ENCODE peak calls at places on chromosomes 7 and 10, in six cellular contexts. A, E, S, Q, G and O are unnamed samples.

GRCh38 chr10:104117839-104118323 is 4.1 kb upstream of the SFR1 start:
- DNase-seq in A (no peak), Q (no peak), G (peak), E (no peak), S (no peak), O (no peak)

GRCh38 chr7:4607321-4607729 is 74.8 kb upstream of the FOXK1 start:
- DNase-seq in G (no peak), S (no peak), A (no peak), E (no peak), Q (no peak), O (no peak)

GRCh38 chr7:1355568-1356340 is 103.5 kb downstream of the MICALL2 start:
- DNase-seq in E (no peak), A (peak), G (no peak), S (no peak), Q (no peak), O (no peak)

GRCh38 chr7:93245525-93246432 is 13.6 kb downstream of the VPS50 start:
- DNase-seq in A (no peak), S (no peak), E (no peak), Q (no peak), G (peak), O (no peak)

GRCh38 chr7:70775570-70776156 is 356.3 kb upstream of the GALNT17 start:
- DNase-seq in Q (no peak), E (no peak), A (no peak), G (peak), S (no peak), O (no peak)

GRCh38 chr10:77351386-77351785 is 286.2 kb downstream of the KCNMA1 start:
- DNase-seq in A (no peak), S (no peak), G (peak), E (no peak), Q (no peak), O (no peak)

GRCh38 chr10:27713906-27714305 is 31.7 kb downstream of the MKX start:
- DNase-seq in Q (no peak), G (no peak), E (no peak), S (no peak), A (no peak), O (no peak)

GRCh38 chr7:100964630-100965029 is 4.7 kb upstream of the MUC12 start:
- DNase-seq in G (no peak), S (no peak), E (no peak), Q (no peak), A (no peak), O (no peak)

GRCh38 chr10:57880441-57881301 is 387.0 kb downstream of the IPMK start:
- DNase-seq in Q (no peak), A (no peak), G (no peak), E (no peak), S (no peak), O (no peak)

GRCh38 chr10:120570418-120570817 is 113.4 kb downstream of the PLPP4 start:
- DNase-seq in E (no peak), Q (no peak), G (no peak), A (no peak), S (no peak), O (no peak)

GRCh38 chr7:81845628-81846259 is 75.9 kb upstream of the HGF start:
- DNase-seq in A (no peak), S (no peak), E (no peak), G (peak), Q (no peak), O (no peak)

GRCh38 chr10:25761937-25762336 is 172.1 kb upstream of the MYO3A start:
- DNase-seq in E (no peak), Q (no peak), A (no peak), S (no peak), G (no peak), O (no peak)

GRCh38 chr10:96614515-96614914 is 27.7 kb upstream of the TM9SF3 start:
- DNase-seq in E (no peak), S (no peak), A (no peak), G (peak), Q (no peak), O (no peak)

GRCh38 chr7:102454423-102454822 is 10.2 kb downstream of the ALKBH4 start:
- DNase-seq in Q (no peak), A (no peak), G (no peak), S (no peak), E (no peak), O (no peak)

GRCh38 chr10:33241351-33241750 is 93.1 kb downstream of the NRP1 start:
- DNase-seq in A (no peak), G (no peak), S (no peak), E (no peak), Q (no peak), O (no peak)

GRCh38 chr7:20199015-20199737 is 18.0 kb downstream of the MACC1 start:
- DNase-seq in A (peak), Q (peak), E (peak), G (peak), S (peak), O (peak)

GRCh38 chr7:20399516-20399915 is 68.8 kb downstream of the ITGB8 start:
- DNase-seq in S (no peak), G (no peak), E (no peak), A (no peak), Q (no peak), O (no peak)

GRCh38 chr7:96928965-96929364 is 76.4 kb upstream of the DLX6 start:
- DNase-seq in G (no peak), Q (no peak), S (no peak), A (no peak), E (no peak), O (no peak)

GRCh38 chr7:48078470-48078869 is 10.6 kb upstream of the UPP1 start:
- DNase-seq in S (no peak), A (no peak), G (no peak), E (no peak), Q (no peak), O (no peak)

GRCh38 chr7:135215180-135215579 is 3.9 kb upstream of the WDR91 start:
- DNase-seq in Q (no peak), G (no peak), S (no peak), A (no peak), E (no peak), O (no peak)

GRCh38 chr7:92200791-92201190 is 21.8 kb upstream of the LRRD1 start:
- DNase-seq in G (no peak), E (no peak), Q (no peak), S (no peak), A (no peak), O (no peak)
- TF ChIP-seq CTCF in G (no peak), E (no peak), Q (no peak), S (no peak), A (no peak), O (no peak)

DNA sequence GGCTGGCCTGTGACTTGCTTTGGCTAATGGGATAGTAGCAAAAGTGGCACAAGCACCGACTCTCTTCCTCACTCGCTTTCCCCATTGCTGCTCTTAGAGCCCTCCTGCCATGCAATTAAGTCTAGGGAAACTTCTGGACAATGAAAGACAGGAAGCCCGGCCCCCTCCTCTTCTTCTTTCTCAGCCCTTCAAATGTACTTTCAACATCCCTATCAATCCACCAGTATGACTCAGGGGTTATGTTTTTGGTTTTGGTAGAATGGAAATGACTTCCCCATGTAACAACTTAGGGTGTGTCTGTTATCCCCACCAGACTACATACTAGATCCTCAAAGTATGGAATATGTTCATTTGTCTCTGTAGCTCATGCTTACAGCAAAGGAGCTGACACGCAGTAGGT is 139.0 kb upstream of the GDF10 start:
- DNase-seq in Q (no peak), S (no peak), G (no peak), A (no peak), E (no peak), O (no peak)
- TF ChIP-seq CTCF in Q (no peak), S (no peak), G (no peak), A (no peak), E (no peak), O (no peak)

DNA sequence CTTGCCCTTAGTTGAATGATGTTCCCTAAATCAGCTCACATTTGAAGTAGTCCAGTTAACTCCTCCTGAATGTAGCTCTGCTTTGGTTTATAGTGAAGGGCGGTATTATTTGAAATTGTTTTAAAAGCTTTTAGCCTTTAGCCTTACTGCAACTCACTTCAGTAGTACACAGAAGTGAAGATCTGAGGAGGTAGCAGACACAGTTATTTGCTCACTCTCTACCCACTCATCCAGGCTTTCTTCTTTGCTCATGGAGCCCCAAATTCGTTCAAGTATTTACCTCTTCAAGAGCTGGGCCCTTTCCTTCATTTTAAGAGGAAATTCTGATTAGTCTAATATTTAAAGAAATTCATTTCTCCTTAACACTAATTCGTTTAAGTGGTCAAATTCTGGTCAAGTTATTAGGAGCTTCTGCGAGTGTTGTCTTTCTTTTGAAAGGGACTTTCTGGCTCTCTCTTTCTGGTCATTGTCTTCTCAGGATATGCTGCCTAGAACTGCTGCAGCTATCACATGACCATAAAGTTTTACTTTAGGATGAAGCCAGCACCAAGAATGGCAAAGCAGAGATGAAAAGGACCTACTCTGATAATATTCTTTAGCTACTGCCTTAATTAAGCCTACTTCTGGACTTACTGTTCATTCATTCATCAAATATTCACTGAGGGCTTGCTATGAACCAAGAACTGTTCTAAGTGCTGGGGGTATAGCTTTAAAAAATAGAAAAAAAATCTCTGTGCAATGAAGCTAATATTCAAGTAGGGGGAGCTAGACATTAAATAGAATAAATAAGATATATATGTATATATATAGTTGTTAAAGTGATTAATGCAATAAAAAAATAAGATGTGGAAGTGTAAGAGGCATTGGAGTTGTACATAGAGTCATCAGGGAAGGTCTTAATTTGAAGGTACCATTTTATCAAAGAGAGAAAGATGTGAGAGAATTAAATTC is 180.9 kb upstream of the AGR3 start:
- DNase-seq in Q (no peak), A (no peak), G (peak), S (no peak), E (no peak), O (no peak)
- TF ChIP-seq CTCF in Q (no peak), A (peak), G (peak), S (no peak), E (no peak), O (no peak)

GRCh38 chr7:50212666-50213621 is 91.6 kb upstream of the IKZF1 start:
- DNase-seq in S (no peak), G (no peak), Q (peak), A (no peak), E (no peak), O (no peak)
- TF ChIP-seq CTCF in S (no peak), G (no peak), Q (no peak), A (no peak), E (no peak), O (peak)

GRCh38 chr10:88315746-88316145 is 267.4 kb downstream of the RNLS start:
- DNase-seq in E (peak), G (no peak), A (no peak), Q (no peak), S (no peak), O (no peak)

GRCh38 chr10:88316292-88316861 is 266.7 kb downstream of the RNLS start:
- DNase-seq in G (no peak), E (peak), A (no peak), S (no peak), Q (no peak), O (no peak)

GRCh38 chr10:88317099-88317498 is 266.0 kb downstream of the RNLS start:
- DNase-seq in E (no peak), G (no peak), Q (no peak), S (no peak), A (no peak), O (no peak)

GRCh38 chr10:88319960-88320517 is 263.1 kb downstream of the RNLS start:
- DNase-seq in Q (no peak), G (no peak), E (no peak), A (no peak), S (no peak), O (no peak)

DNA sequence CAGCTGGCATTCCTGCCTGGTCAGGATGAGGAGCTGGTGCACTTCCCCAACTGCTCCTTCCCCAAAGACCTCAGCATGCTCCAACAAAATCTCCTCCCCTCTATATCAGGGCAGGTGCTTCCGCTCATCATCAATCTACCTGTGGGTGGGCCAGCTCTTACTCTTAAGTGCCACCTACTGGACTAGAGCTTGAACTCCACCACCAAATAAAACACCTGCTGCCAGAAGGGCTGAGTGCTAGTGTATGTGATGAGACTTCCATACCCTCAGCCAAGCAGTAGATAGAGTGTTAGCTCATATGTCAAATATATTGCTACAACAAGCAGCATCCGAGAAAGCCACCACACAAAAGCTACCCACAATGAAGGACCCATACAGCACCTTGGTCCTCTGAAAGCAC is 264.3 kb downstream of the RNLS start:
- DNase-seq in G (no peak), E (no peak), Q (no peak), A (no peak), S (no peak), O (no peak)
- TF ChIP-seq CTCF in G (no peak), E (no peak), Q (no peak), A (peak), S (no peak), O (no peak)

DNA sequence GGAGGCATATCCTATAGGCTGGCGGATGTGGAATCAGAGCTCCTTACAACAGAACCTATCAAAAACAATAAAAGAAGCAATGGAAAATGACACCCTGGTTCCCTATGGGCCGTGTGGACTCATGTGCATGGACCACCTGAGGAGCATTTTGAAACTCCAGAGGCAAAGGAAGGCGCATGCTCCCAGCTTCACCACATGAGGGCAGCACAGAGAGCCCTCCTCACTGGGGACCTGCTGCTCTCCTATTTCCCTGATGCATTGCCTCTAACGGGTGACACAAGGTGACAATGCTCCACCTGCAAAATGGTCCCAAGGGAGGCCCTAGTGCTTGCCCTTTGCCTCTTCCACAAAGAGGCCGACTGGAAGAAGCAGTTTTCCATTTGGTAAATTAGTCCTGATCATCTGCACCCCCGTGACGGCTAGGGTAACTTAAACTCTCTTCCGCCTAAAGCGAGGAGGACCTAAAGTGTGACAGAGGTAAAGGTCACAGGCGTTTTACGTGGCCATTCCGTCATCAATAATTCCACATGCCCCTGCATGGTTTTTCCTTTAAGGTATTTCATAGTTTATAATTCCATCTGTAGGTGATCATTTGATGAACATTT is 67.7 kb downstream of the GPAM start:
- DNase-seq in Q (no peak), G (peak), E (no peak), A (peak), S (peak), O (peak)
- TF ChIP-seq CTCF in Q (peak), G (peak), E (no peak), A (peak), S (no peak), O (peak)

DNA sequence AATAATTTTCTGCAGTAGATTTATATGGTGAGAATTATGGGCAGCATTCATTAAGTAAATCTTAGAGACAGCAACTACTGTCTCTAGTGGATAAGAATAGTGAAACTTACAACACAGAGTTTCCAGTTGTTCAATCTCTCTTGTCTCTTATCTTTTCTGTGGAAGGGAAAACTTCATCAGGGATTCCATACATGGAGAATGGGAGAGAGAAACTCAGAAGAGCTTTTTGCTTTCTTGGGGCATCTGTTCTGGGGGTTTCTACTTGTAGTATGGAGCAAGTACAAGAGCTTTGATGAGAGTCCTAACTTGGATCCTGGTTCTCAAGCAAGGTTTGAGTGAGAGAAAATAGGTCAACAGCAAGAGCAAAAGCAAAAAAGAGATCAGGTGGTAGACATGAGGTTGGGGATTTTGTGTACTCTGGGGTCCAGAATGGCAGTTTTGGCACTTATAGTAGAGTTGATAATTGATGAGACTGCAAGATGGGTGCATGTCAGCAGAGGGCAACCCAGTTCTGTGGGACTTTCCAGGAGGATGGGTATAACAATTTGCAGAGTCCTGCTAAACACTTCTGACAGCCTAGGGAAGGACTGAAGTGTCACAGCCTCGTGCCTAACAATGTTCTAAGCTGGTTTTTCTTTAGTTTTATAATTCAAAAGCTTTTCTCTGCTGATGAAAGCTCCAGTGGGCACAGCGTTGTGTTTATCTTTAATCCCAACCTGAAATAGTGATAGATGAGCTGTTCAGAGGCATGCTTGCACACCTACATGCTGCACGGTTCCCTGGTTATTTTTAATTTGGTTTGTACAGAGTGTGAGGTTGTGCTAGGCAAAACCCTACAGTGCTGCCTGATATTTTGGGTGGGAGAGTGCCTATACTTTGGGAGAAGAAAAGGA is 32.0 kb upstream of the STRIP2 start:
- DNase-seq in S (no peak), A (no peak), E (no peak), G (no peak), Q (no peak), O (peak)
- TF ChIP-seq CTCF in S (no peak), A (no peak), E (no peak), G (no peak), Q (peak), O (peak)

GRCh38 chr10:1578392-1579140 is 158.8 kb downstream of the ADARB2 start:
- DNase-seq in G (no peak), E (no peak), Q (no peak), S (no peak), A (no peak), O (no peak)

GRCh38 chr10:1577945-1578344 is 159.4 kb downstream of the ADARB2 start:
- DNase-seq in E (no peak), S (no peak), Q (no peak), A (no peak), G (no peak), O (no peak)

GRCh38 chr10:1579671-1580070 is 157.7 kb downstream of the ADARB2 start:
- DNase-seq in A (no peak), Q (no peak), E (no peak), G (no peak), S (no peak), O (no peak)

GRCh38 chr10:1579141-1579491 is 158.2 kb downstream of the ADARB2 start:
- DNase-seq in Q (no peak), G (no peak), S (no peak), E (no peak), A (no peak), O (no peak)

GRCh38 chr10:1581189-1581588 is 156.1 kb downstream of the ADARB2 start:
- DNase-seq in A (no peak), Q (no peak), G (no peak), S (no peak), E (no peak), O (no peak)
- TF ChIP-seq CTCF in A (no peak), Q (no peak), G (no peak), S (no peak), E (no peak), O (no peak)

DNA sequence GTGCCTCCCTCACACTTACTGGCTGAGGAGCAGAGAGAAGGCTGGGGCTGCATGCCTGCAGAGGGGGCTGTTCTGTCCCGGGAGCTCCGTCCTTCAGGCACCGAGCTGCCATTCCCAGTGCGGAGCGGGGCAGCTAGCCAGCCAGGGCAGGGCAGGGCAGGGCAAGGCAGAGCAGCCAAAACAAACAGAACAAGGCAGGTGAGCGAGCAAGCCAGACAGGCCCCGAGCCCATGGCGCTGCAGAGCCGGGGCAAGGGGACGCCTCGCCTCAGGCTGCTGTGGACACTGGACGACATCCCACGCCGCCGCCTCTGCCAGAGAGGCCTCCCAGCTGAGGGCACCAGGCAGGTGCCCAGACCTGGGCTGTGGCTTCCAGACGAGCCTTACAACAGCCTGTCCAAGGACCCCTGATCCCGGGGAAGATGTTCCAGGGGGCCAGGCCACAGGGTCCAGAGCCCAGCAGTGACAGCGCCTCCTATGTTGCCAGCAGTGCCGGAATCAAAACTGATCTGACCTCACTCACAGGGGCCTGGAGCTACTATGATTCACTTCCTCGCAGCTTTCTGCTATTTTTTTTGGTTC is 8.2 kb upstream of the NDST2 start:
- DNase-seq in A (peak), G (peak), Q (no peak), E (no peak), S (peak), O (no peak)
- TF ChIP-seq CTCF in A (peak), G (peak), Q (no peak), E (no peak), S (no peak), O (no peak)